ENCODE peak calls at places on chromosome 13, in six cellular contexts. One of them, this sample, is unnamed.

GRCh38 chr13:50580684-50581305 is 262.7 kb downstream of the DLEU7 start:
- DNase-seq in GOT3: no peak
- DNase-seq in fibroblast of the conjunctiva: no peak
- DNase-seq in activated B cell treated with CpG ODN at 0.5 μM for 24 hours: no peak
- DNase-seq in AG09319: no peak
- DNase-seq in stimulated activated CD8-positive, alpha-beta memory T cell treated with anti-CD3 and anti-CD28 coated beads, Interleukin-12 subunit alpha, Interleukin-12 subunit beta, amount 100 ng/mL, for 1 hour: no peak
- DNase-seq in this sample: no peak

GRCh38 chr13:79582896-79583295 is 101.9 kb downstream of the NDFIP2 start:
- DNase-seq in AG09319: no peak
- DNase-seq in activated B cell treated with CpG ODN at 0.5 μM for 24 hours: no peak
- DNase-seq in GOT3: no peak
- DNase-seq in fibroblast of the conjunctiva: no peak
- DNase-seq in stimulated activated CD8-positive, alpha-beta memory T cell treated with anti-CD3 and anti-CD28 coated beads, Interleukin-12 subunit alpha, Interleukin-12 subunit beta, amount 100 ng/mL, for 1 hour: no peak
- DNase-seq in this sample: no peak

GRCh38 chr13:33349314-33349995 is 63.9 kb upstream of the STARD13 start:
- DNase-seq in stimulated activated CD8-positive, alpha-beta memory T cell treated with anti-CD3 and anti-CD28 coated beads, Interleukin-12 subunit alpha, Interleukin-12 subunit beta, amount 100 ng/mL, for 1 hour: no peak
- DNase-seq in activated B cell treated with CpG ODN at 0.5 μM for 24 hours: no peak
- DNase-seq in AG09319: no peak
- DNase-seq in fibroblast of the conjunctiva: no peak
- DNase-seq in GOT3: no peak
- DNase-seq in this sample: no peak

GRCh38 chr13:62014299-62014698 is 598.6 kb upstream of the PCDH20 start:
- DNase-seq in stimulated activated CD8-positive, alpha-beta memory T cell treated with anti-CD3 and anti-CD28 coated beads, Interleukin-12 subunit alpha, Interleukin-12 subunit beta, amount 100 ng/mL, for 1 hour: no peak
- DNase-seq in fibroblast of the conjunctiva: no peak
- DNase-seq in GOT3: no peak
- DNase-seq in activated B cell treated with CpG ODN at 0.5 μM for 24 hours: no peak
- DNase-seq in AG09319: no peak
- DNase-seq in this sample: no peak

GRCh38 chr13:111636271-111636670 is 315.8 kb downstream of the TEX29 start:
- DNase-seq in AG09319: no peak
- DNase-seq in activated B cell treated with CpG ODN at 0.5 μM for 24 hours: no peak
- DNase-seq in fibroblast of the conjunctiva: no peak
- DNase-seq in stimulated activated CD8-positive, alpha-beta memory T cell treated with anti-CD3 and anti-CD28 coated beads, Interleukin-12 subunit alpha, Interleukin-12 subunit beta, amount 100 ng/mL, for 1 hour: no peak
- DNase-seq in GOT3: no peak
- DNase-seq in this sample: no peak

GRCh38 chr13:45713106-45713690 is 11.1 kb downstream of the CBY2 start:
- DNase-seq in activated B cell treated with CpG ODN at 0.5 μM for 24 hours: no peak
- DNase-seq in fibroblast of the conjunctiva: no peak
- DNase-seq in AG09319: no peak
- DNase-seq in stimulated activated CD8-positive, alpha-beta memory T cell treated with anti-CD3 and anti-CD28 coated beads, Interleukin-12 subunit alpha, Interleukin-12 subunit beta, amount 100 ng/mL, for 1 hour: no peak
- DNase-seq in GOT3: no peak
- DNase-seq in this sample: no peak

GRCh38 chr13:38641164-38641948 is 45.5 kb upstream of the FREM2 start:
- DNase-seq in AG09319: no peak
- DNase-seq in GOT3: no peak
- DNase-seq in fibroblast of the conjunctiva: no peak
- DNase-seq in activated B cell treated with CpG ODN at 0.5 μM for 24 hours: no peak
- DNase-seq in stimulated activated CD8-positive, alpha-beta memory T cell treated with anti-CD3 and anti-CD28 coated beads, Interleukin-12 subunit alpha, Interleukin-12 subunit beta, amount 100 ng/mL, for 1 hour: no peak
- DNase-seq in this sample: no peak

GRCh38 chr13:74306496-74306895 is 172.3 kb upstream of the KLF12 start:
- DNase-seq in AG09319: peak; percentile 39
- DNase-seq in fibroblast of the conjunctiva: peak; percentile 65
- DNase-seq in stimulated activated CD8-positive, alpha-beta memory T cell treated with anti-CD3 and anti-CD28 coated beads, Interleukin-12 subunit alpha, Interleukin-12 subunit beta, amount 100 ng/mL, for 1 hour: no peak
- DNase-seq in GOT3: no peak
- DNase-seq in activated B cell treated with CpG ODN at 0.5 μM for 24 hours: no peak
- DNase-seq in this sample: no peak

GRCh38 chr13:94239135-94239534 is 240.3 kb downstream of the DCT start:
- DNase-seq in AG09319: no peak
- DNase-seq in stimulated activated CD8-positive, alpha-beta memory T cell treated with anti-CD3 and anti-CD28 coated beads, Interleukin-12 subunit alpha, Interleukin-12 subunit beta, amount 100 ng/mL, for 1 hour: no peak
- DNase-seq in activated B cell treated with CpG ODN at 0.5 μM for 24 hours: no peak
- DNase-seq in fibroblast of the conjunctiva: no peak
- DNase-seq in GOT3: no peak
- DNase-seq in this sample: no peak

GRCh38 chr13:22154041-22154440 is 483.2 kb downstream of the FGF9 start:
- DNase-seq in GOT3: no peak
- DNase-seq in stimulated activated CD8-positive, alpha-beta memory T cell treated with anti-CD3 and anti-CD28 coated beads, Interleukin-12 subunit alpha, Interleukin-12 subunit beta, amount 100 ng/mL, for 1 hour: no peak
- DNase-seq in fibroblast of the conjunctiva: no peak
- DNase-seq in activated B cell treated with CpG ODN at 0.5 μM for 24 hours: no peak
- DNase-seq in AG09319: no peak
- DNase-seq in this sample: no peak

GRCh38 chr13:38166121-38166520 is 183.5 kb upstream of the UFM1 start:
- DNase-seq in stimulated activated CD8-positive, alpha-beta memory T cell treated with anti-CD3 and anti-CD28 coated beads, Interleukin-12 subunit alpha, Interleukin-12 subunit beta, amount 100 ng/mL, for 1 hour: no peak
- DNase-seq in activated B cell treated with CpG ODN at 0.5 μM for 24 hours: no peak
- DNase-seq in AG09319: no peak
- DNase-seq in fibroblast of the conjunctiva: no peak
- DNase-seq in GOT3: no peak
- DNase-seq in this sample: no peak

GRCh38 chr13:111555906-111556305 is 235.5 kb downstream of the TEX29 start:
- DNase-seq in stimulated activated CD8-positive, alpha-beta memory T cell treated with anti-CD3 and anti-CD28 coated beads, Interleukin-12 subunit alpha, Interleukin-12 subunit beta, amount 100 ng/mL, for 1 hour: no peak
- DNase-seq in AG09319: no peak
- DNase-seq in activated B cell treated with CpG ODN at 0.5 μM for 24 hours: no peak
- DNase-seq in GOT3: no peak
- DNase-seq in fibroblast of the conjunctiva: no peak
- DNase-seq in this sample: no peak

This sample was measured in effector CD8-positive, alpha-beta T cell.